ENCODE peak calls at places on chromosomes 12 and 14, in six cellular contexts. N is pancreas; U is HFF-Myc; M is amygdala; R is ELF-1; T is CD4-positive, alpha-beta T cell. H is an unnamed sample.

GRCh38 chr14:75470238-75470797 is 42.5 kb downstream of the JDP2 start:
- DNase-seq in N (no peak), U (no peak), M (no peak), R (no peak), T (no peak), H (peak)

GRCh38 chr12:50162225-50162624 is 4.9 kb downstream of the CERS5 start:
- DNase-seq in N (no peak), U (no peak), M (no peak), R (no peak), T (no peak), H (no peak)

GRCh38 chr12:107309020-107309419 is 215.7 kb upstream of the CRY1 start:
- DNase-seq in N (no peak), U (no peak), M (no peak), R (no peak), T (no peak), H (peak)

GRCh38 chr12:96025518-96025917 is 9.9 kb downstream of the LTA4H start:
- DNase-seq in N (no peak), U (no peak), M (no peak), R (no peak), T (no peak), H (no peak)

GRCh38 chr14:74955229-74955999 is at the start of gene PGF:
- DNase-seq in N (peak), U (no peak), M (peak), R (peak), T (no peak), H (peak)

GRCh38 chr14:49853572-49854375 is 1.2 kb upstream of the NEMF start:
- DNase-seq in N (peak), U (peak), M (peak), R (peak), T (peak), H (peak)

GRCh38 chr14:63773504-63773903 is 45.6 kb upstream of the SGPP1 start:
- DNase-seq in N (no peak), U (no peak), M (no peak), R (no peak), T (no peak), H (no peak)

GRCh38 chr12:108772896-108773797 is 41.8 kb upstream of the CORO1C start:
- DNase-seq in N (no peak), U (no peak), M (no peak), R (peak), T (no peak), H (no peak)

GRCh38 chr14:91317381-91318313 is 73.1 kb upstream of the GPR68 start:
- DNase-seq in N (peak), U (no peak), M (peak), R (no peak), T (peak), H (peak)

GRCh38 chr14:96792003-96792402 is 5.2 kb upstream of the VRK1 start:
- DNase-seq in N (no peak), U (no peak), M (no peak), R (no peak), T (no peak), H (no peak)

GRCh38 chr12:67592228-67593011 is 56.1 kb upstream of the DYRK2 start:
- DNase-seq in N (no peak), U (peak), M (no peak), R (no peak), T (no peak), H (no peak)

GRCh38 chr14:24924544-24924943 is 125.4 kb downstream of the STXBP6 start:
- DNase-seq in N (no peak), U (no peak), M (no peak), R (no peak), T (no peak), H (no peak)

GRCh38 chr14:95998656-95999055 is 40.5 kb upstream of the C14orf132 start:
- DNase-seq in N (no peak), U (peak), M (no peak), R (no peak), T (no peak), H (no peak)

GRCh38 chr12:102824218-102824835 is 92.7 kb downstream of the PAH start:
- DNase-seq in N (peak), U (no peak), M (no peak), R (peak), T (no peak), H (peak)

GRCh38 chr14:89013698-89014569 is 189.5 kb downstream of the TTC8 start:
- DNase-seq in N (no peak), U (no peak), M (no peak), R (no peak), T (no peak), H (no peak)

GRCh38 chr12:114673169-114673833 is 10.7 kb downstream of the TBX3 start:
- DNase-seq in N (no peak), U (no peak), M (no peak), R (peak), T (no peak), H (no peak)

GRCh38 chr12:43107401-43107800 is 444.6 kb downstream of the ADAMTS20 start:
- DNase-seq in N (no peak), U (no peak), M (no peak), R (no peak), T (no peak), H (no peak)

GRCh38 chr12:23950775-23951391 is 1.4 kb upstream of the SOX5 start:
- DNase-seq in N (no peak), U (no peak), M (no peak), R (peak), T (no peak), H (no peak)

GRCh38 chr12:3299929-3300832 is 190.8 kb upstream of the PRMT8 start:
- DNase-seq in N (peak), U (peak), M (peak), R (peak), T (peak), H (peak)

GRCh38 chr12:109731231-109731731 is 17.7 kb downstream of the FAM222A start:
- DNase-seq in N (peak), U (no peak), M (no peak), R (no peak), T (no peak), H (peak)

GRCh38 chr12:98224584-98225221 is 290.7 kb upstream of the TMPO start:
- DNase-seq in N (no peak), U (no peak), M (no peak), R (no peak), T (no peak), H (no peak)

GRCh38 chr12:6639151-6639773 is 3.5 kb upstream of the LPAR5 start:
- DNase-seq in N (no peak), U (no peak), M (no peak), R (no peak), T (no peak), H (peak)